ENCODE peak calls at places on chromosomes 4 and X, in nine cellular contexts. E is transverse colon, N is HepG2, Y is body of pancreas, M is Peyer's patch, J is heart left ventricle, S is lower leg skin, W is spleen, H is stomach. Z is an unnamed sample.

GRCh38 chr4:27040351-27040750 is 179.7 kb downstream of the STIM2 start:
- DNase-seq in W (no peak), J (no peak), Y (no peak), H (no peak), E (no peak), S (no peak), M (no peak), N (no peak), Z (no peak)

GRCh38 chr4:21790437-21791029 is 158.0 kb downstream of the KCNIP4 start:
- DNase-seq in Y (no peak), M (no peak), N (no peak), J (no peak), E (no peak), W (no peak), H (no peak), S (no peak), Z (no peak)

GRCh38 chrX:134025986-134026731 is 40.8 kb upstream of the GPC3 start:
- DNase-seq in N (peak; percentile 55), S (no peak), W (no peak), H (no peak), E (no peak), J (no peak), Y (no peak), M (no peak), Z (no peak)

GRCh38 chr4:114132830-114133229 is 153.4 kb upstream of the ARSJ start:
- DNase-seq in N (no peak), Y (no peak), J (no peak), W (no peak), S (no peak), M (no peak), H (no peak), E (no peak), Z (no peak)

GRCh38 chr4:182113774-182114173 is 129.4 kb upstream of the TENM3 start:
- DNase-seq in S (no peak), Y (no peak), N (no peak), W (no peak), H (no peak), M (no peak), J (no peak), E (no peak), Z (no peak)

GRCh38 chrX:30751497-30751896 is 98.3 kb downstream of the GK start:
- DNase-seq in M (no peak), S (no peak), E (no peak), J (no peak), H (no peak), Y (no peak), W (no peak), N (no peak), Z (no peak)

GRCh38 chrX:10395179-10395578 is 225.2 kb downstream of the MID1 start:
- DNase-seq in S (no peak), H (no peak), W (no peak), N (no peak), E (no peak), Y (no peak), M (no peak), J (no peak), Z (no peak)

GRCh38 chr4:189341881-189342280 is 598.8 kb upstream of the FRG1 start:
- DNase-seq in Y (no peak), M (no peak), J (no peak), S (no peak), N (no peak), E (no peak), H (no peak), W (no peak), Z (no peak)

GRCh38 chrX:53930513-53931380 is 113.5 kb downstream of the PHF8 start:
- DNase-seq in W (no peak), H (no peak), E (no peak), N (peak; percentile 5), J (no peak), M (no peak), S (no peak), Y (no peak), Z (no peak)

GRCh38 chr4:95243892-95244291 is 304.9 kb downstream of the UNC5C start:
- DNase-seq in E (no peak), Y (no peak), M (no peak), N (no peak), H (no peak), W (no peak), J (no peak), S (no peak), Z (no peak)

GRCh38 chr4:159434496-159435241 is 331.8 kb downstream of the RAPGEF2 start:
- DNase-seq in H (no peak), W (no peak), J (no peak), Y (no peak), E (no peak), N (no peak), S (no peak), M (no peak), Z (no peak)

DNA sequence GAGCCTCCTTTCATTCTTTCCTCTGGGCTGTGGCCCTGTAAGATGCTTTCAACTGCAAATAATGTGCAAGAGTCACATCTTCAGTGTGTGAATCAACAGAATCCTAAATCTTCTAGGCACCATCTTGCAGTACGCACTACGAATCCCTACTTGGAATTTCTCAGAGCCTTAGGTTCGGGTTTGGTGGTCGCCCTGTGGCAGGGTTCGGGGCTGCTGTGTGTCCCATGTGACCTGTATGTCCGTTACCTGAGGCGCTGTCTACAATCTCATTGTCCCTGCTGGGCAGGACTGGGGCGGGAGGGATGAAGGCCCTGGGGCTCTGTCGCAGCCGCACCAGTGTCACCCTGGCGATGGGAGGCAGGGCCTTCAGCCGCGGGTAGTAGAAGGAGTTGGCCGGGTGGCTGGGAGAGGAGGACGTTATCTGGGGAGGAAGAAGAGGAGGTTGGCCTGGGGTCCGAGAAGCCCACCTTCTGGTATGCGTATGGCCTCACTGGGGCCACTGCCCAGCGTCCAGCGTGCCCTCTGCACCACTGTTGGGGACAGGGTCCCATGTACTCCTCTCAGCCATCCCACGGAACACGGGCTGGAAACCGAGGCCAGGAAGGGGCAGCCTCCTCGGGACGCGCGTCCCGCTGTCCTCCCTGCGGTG is 2.1 kb downstream of the SPON2 start:
- DNase-seq in H (no peak), M (no peak), Y (no peak), E (no peak), W (peak; percentile 74), S (no peak), N (no peak), J (no peak), Z (no peak)
- H3K4me3 ChIP-seq in H (peak overlapping the region; percentile 37), M (peak overlapping the region; percentile 56), Y (no peak overlapping the region), E (no peak overlapping the region), W (peak overlapping the region; percentile 36), S (no peak overlapping the region), N (no peak overlapping the region), J (no peak overlapping the region), Z (no peak overlapping the region)

DNA sequence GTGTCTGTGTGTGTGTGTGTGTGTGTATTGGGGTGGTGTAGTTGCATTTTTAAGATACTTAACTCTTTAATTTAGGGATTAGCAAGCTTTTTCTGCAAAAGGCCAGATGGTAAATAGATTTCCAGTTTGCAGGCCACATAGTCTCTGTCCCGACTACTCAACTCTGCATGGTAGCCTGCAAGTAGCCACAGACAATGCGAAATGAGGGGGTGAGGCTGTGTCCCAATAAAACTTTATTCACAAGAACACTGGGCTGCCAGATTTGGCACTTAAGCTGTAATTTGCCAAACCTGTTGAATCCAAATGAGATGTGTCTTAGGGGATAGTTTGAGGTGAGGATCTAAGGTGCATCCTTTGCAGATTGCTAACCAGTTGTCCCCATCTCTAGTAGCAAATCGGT is 6.8 kb downstream of the ATP2B3 start:
- DNase-seq in Y (no peak), W (no peak), M (no peak), E (no peak), N (no peak), H (no peak), J (no peak), S (no peak), Z (no peak)
- TF ChIP-seq POLR2A in Y (no peak), W (no peak), M (no peak), E (no peak), N (no peak), H (no peak), J (no peak), S (no peak), Z (no peak)

DNA sequence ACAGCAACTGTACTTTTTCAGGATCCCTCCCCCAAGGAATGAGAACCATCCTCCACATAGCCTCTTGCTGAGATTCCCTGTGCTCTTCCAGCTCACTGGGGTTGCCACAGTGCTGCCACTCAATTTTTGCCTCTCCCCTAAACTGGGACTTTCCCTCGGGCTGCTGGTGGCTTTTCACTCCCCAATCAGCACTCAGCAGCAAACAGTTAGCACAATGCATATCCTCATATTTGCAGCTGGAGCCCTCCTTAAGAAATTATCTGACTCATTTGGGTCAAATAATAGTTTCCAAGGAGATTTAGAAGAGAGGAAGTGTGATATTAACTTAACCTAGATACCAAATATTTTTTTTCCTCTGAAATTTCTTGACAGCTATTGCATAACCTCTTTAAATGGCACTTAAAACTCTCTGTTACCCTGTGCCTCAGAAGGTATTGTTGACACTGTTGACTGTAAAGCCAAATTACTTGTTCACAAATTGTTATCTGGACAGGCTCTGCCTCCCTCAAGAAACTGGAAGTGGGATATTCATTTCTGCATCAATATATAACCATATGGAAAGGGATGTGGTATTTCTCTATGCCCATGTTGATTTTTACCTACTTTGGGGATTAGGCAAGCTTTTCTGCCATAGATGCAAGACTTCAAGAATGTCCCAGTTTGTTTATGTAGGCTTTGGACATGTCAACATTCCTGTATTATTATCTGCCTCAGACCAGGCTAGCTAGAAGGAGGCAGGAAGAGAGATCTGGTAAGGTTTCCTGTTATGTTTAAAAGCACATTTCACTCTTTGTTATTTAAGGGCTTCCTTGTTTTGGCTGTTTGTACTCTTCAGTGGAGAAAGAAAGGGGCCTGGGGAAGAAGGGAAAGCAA is 58.0 kb downstream of the SEPTIN11 start:
- DNase-seq in E (no peak), Y (no peak), J (no peak), M (no peak), W (no peak), N (no peak), H (no peak), S (no peak), Z (no peak)
- H3K4me3 ChIP-seq in E (no peak overlapping the region), Y (no peak overlapping the region), J (no peak overlapping the region), M (no peak overlapping the region), W (no peak overlapping the region), N (no peak overlapping the region), H (no peak overlapping the region), S (no peak overlapping the region), Z (no peak overlapping the region)

GRCh38 chr4:143421609-143422008 is 84.9 kb downstream of the GAB1 start:
- DNase-seq in H (no peak), J (no peak), M (no peak), E (no peak), N (no peak), W (no peak), Y (no peak), S (no peak), Z (no peak)

GRCh38 chr4:143420227-143420626 is 83.6 kb downstream of the GAB1 start:
- DNase-seq in E (no peak), H (no peak), N (no peak), S (no peak), J (no peak), M (no peak), Y (no peak), W (no peak), Z (no peak)

GRCh38 chr4:143417679-143418403 is 81.2 kb downstream of the GAB1 start:
- DNase-seq in E (no peak), Y (no peak), S (no peak), N (no peak), J (no peak), M (no peak), H (no peak), W (no peak), Z (no peak)
- TF ChIP-seq POLR2A in E (no peak), Y (no peak), S (no peak), N (no peak), J (no peak), M (no peak), H (no peak), W (no peak), Z (no peak)

GRCh38 chr4:168409089-168409801 is 71.0 kb downstream of the DDX60L start:
- DNase-seq in N (no peak), Y (no peak), H (no peak), W (no peak), E (no peak), S (no peak), J (peak; percentile 33), M (no peak), Z (no peak)
- H3K4me3 ChIP-seq in N (no peak overlapping the region), Y (no peak overlapping the region), H (no peak overlapping the region), W (no peak overlapping the region), E (no peak overlapping the region), S (no peak overlapping the region), J (no peak overlapping the region), M (no peak overlapping the region), Z (no peak overlapping the region)

Z was measured in adrenal gland.